ENCODE peak calls at places on chromosomes 12 and 14, in five cellular contexts. One of them, this sample, is unnamed.

GRCh38 chr12:91958816-91959215 is 186.8 kb downstream of the BTG1 start:
- DNase-seq in A549: peak
- DNase-seq in body of pancreas: no peak
- DNase-seq in upper lobe of left lung: no peak
- DNase-seq in breast epithelium: no peak
- DNase-seq in this sample: no peak

GRCh38 chr12:6950401-6950801 is 755 bp upstream of the PTPN6 start:
- DNase-seq in A549: no peak
- DNase-seq in body of pancreas: no peak
- DNase-seq in upper lobe of left lung: no peak
- DNase-seq in breast epithelium: no peak
- DNase-seq in this sample: no peak

GRCh38 chr14:35387209-35387608 is 17.3 kb downstream of the NFKBIA start:
- DNase-seq in A549: no peak
- DNase-seq in body of pancreas: no peak
- DNase-seq in upper lobe of left lung: no peak
- DNase-seq in breast epithelium: no peak
- DNase-seq in this sample: no peak

GRCh38 chr14:51354846-51355245 is 114.8 kb downstream of the TMX1 start:
- DNase-seq in A549: no peak
- DNase-seq in body of pancreas: no peak
- DNase-seq in upper lobe of left lung: no peak
- DNase-seq in breast epithelium: no peak
- DNase-seq in this sample: no peak

GRCh38 chr14:50830932-50831703 is at the start of gene NIN:
- DNase-seq in A549: peak
- DNase-seq in body of pancreas: peak
- DNase-seq in upper lobe of left lung: peak
- DNase-seq in breast epithelium: peak
- DNase-seq in this sample: peak

GRCh38 chr14:101209594-101209993 is 306.1 kb upstream of the RTL1 start:
- DNase-seq in A549: no peak
- DNase-seq in body of pancreas: no peak
- DNase-seq in upper lobe of left lung: no peak
- DNase-seq in breast epithelium: no peak
- DNase-seq in this sample: no peak

GRCh38 chr14:90562652-90563051 is 165.8 kb downstream of the CALM1 start:
- DNase-seq in A549: no peak
- DNase-seq in body of pancreas: no peak
- DNase-seq in upper lobe of left lung: no peak
- DNase-seq in breast epithelium: no peak
- DNase-seq in this sample: no peak

GRCh38 chr14:39860837-39861236 is 428.6 kb upstream of the FBXO33 start:
- DNase-seq in A549: no peak
- DNase-seq in body of pancreas: no peak
- DNase-seq in upper lobe of left lung: no peak
- DNase-seq in breast epithelium: no peak
- DNase-seq in this sample: no peak

GRCh38 chr12:34392741-34393085 is 370.4 kb downstream of the ALG10 start:
- DNase-seq in A549: no peak
- DNase-seq in body of pancreas: no peak
- DNase-seq in upper lobe of left lung: no peak
- DNase-seq in breast epithelium: peak
- DNase-seq in this sample: no peak

GRCh38 chr14:74670726-74671125 is 42.2 kb downstream of the AREL1 start:
- DNase-seq in A549: no peak
- DNase-seq in body of pancreas: no peak
- DNase-seq in upper lobe of left lung: no peak
- DNase-seq in breast epithelium: no peak
- DNase-seq in this sample: no peak

GRCh38 chr14:29085546-29085945 is 319.0 kb downstream of the FOXG1 start:
- DNase-seq in A549: peak
- DNase-seq in body of pancreas: no peak
- DNase-seq in upper lobe of left lung: no peak
- DNase-seq in breast epithelium: no peak
- DNase-seq in this sample: no peak

GRCh38 chr12:76554411-76555225 is 5.0 kb downstream of the OSBPL8 start:
- DNase-seq in A549: no peak
- DNase-seq in body of pancreas: no peak
- DNase-seq in upper lobe of left lung: no peak
- DNase-seq in breast epithelium: no peak
- DNase-seq in this sample: no peak

GRCh38 chr12:7787574-7788315 is 1.5 kb upstream of the NANOG start:
- DNase-seq in A549: no peak
- DNase-seq in body of pancreas: peak
- DNase-seq in upper lobe of left lung: no peak
- DNase-seq in breast epithelium: no peak
- DNase-seq in this sample: no peak

DNA sequence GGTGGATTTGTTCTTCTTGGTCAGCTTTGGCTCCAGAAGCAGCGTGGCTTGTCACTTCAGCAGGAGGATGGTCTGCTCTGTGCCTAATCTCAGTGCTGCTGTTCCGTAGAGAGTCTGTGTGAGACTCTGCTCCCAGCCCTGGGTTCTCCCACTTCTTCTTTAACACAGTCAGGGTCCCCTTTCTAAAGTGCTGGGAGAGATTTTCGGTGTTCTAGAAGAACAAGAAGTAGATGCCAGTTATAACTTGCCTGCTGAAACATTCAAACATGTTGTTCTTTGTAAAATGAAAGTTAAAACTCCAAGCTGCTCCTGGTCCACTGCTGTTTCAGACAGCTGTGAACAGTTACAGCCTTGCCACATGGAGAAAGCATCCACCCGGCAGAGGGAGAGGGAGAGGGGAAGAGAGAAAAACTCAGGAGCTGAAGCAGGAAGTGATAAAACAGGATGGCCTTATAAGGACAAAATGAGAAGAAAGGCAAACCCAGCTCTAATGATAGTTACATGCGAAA is 55.2 kb upstream of the CERS5 start:
- DNase-seq in A549: peak
- DNase-seq in body of pancreas: no peak
- DNase-seq in upper lobe of left lung: no peak
- DNase-seq in breast epithelium: no peak
- DNase-seq in this sample: no peak
- TF ChIP-seq POLR2A in A549: no peak
- TF ChIP-seq POLR2A in body of pancreas: no peak
- TF ChIP-seq POLR2A in upper lobe of left lung: no peak
- TF ChIP-seq POLR2A in breast epithelium: no peak
- TF ChIP-seq POLR2A in this sample: peak

GRCh38 chr12:51216652-51217051 is 1.2 kb downstream of the POU6F1 start:
- DNase-seq in A549: no peak
- DNase-seq in body of pancreas: peak
- DNase-seq in upper lobe of left lung: no peak
- DNase-seq in breast epithelium: no peak
- DNase-seq in this sample: no peak

GRCh38 chr12:51217133-51217967 is 512 bp downstream of the POU6F1 start:
- DNase-seq in A549: peak
- DNase-seq in body of pancreas: peak
- DNase-seq in upper lobe of left lung: peak
- DNase-seq in breast epithelium: peak
- DNase-seq in this sample: peak

GRCh38 chr12:51219345-51219744 is 1.5 kb upstream of the POU6F1 start:
- DNase-seq in A549: no peak
- DNase-seq in body of pancreas: no peak
- DNase-seq in upper lobe of left lung: no peak
- DNase-seq in breast epithelium: no peak
- DNase-seq in this sample: no peak

GRCh38 chr12:51217968-51218606 is at the start of gene POU6F1:
- DNase-seq in A549: peak
- DNase-seq in body of pancreas: peak
- DNase-seq in upper lobe of left lung: peak
- DNase-seq in breast epithelium: peak
- DNase-seq in this sample: peak

DNA sequence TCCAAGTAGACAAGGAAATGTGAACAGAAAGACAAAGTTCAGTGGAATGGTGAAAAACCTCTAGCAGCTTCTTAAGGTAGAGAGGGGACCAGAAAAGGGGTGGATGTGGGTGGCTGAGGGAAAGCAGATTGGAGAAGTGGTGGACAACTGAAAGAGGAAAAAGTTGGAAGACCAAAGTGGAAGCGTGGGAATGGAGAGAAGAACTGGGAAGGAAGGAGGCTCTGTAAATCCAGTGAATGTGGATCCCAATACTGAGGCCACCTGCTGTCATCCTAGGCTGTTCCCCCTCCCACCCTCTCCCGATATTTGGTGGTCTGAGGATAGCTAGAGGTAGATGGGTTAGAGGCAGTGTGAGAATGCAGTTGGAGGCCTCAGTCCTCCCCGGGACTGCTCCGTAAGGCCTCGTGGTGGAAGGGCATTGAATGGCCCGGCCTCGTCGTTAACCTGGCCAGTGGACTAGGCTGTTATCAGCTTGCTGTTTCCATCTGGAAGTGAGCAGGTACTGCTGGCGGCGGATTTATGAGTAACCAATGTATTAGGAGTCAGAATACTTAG is 822 bp upstream of the POU6F1 start:
- DNase-seq in A549: peak
- DNase-seq in body of pancreas: peak
- DNase-seq in upper lobe of left lung: no peak
- DNase-seq in breast epithelium: no peak
- DNase-seq in this sample: no peak
- TF ChIP-seq POLR2A in A549: no peak
- TF ChIP-seq POLR2A in body of pancreas: peak
- TF ChIP-seq POLR2A in upper lobe of left lung: no peak
- TF ChIP-seq POLR2A in breast epithelium: no peak
- TF ChIP-seq POLR2A in this sample: no peak

GRCh38 chr12:114190971-114191370 is 215.0 kb downstream of the TBX5 start:
- DNase-seq in A549: no peak
- DNase-seq in body of pancreas: no peak
- DNase-seq in upper lobe of left lung: no peak
- DNase-seq in breast epithelium: no peak
- DNase-seq in this sample: no peak

GRCh38 chr12:114193474-114193873 is 212.5 kb downstream of the TBX5 start:
- DNase-seq in A549: no peak
- DNase-seq in body of pancreas: no peak
- DNase-seq in upper lobe of left lung: no peak
- DNase-seq in breast epithelium: no peak
- DNase-seq in this sample: no peak

GRCh38 chr12:114192549-114192948 is 213.4 kb downstream of the TBX5 start:
- DNase-seq in A549: no peak
- DNase-seq in body of pancreas: no peak
- DNase-seq in upper lobe of left lung: no peak
- DNase-seq in breast epithelium: no peak
- DNase-seq in this sample: no peak

GRCh38 chr12:114194066-114194465 is 211.9 kb downstream of the TBX5 start:
- DNase-seq in A549: no peak
- DNase-seq in body of pancreas: no peak
- DNase-seq in upper lobe of left lung: no peak
- DNase-seq in breast epithelium: no peak
- DNase-seq in this sample: no peak

GRCh38 chr12:114192013-114192412 is 213.9 kb downstream of the TBX5 start:
- DNase-seq in A549: no peak
- DNase-seq in body of pancreas: no peak
- DNase-seq in upper lobe of left lung: no peak
- DNase-seq in breast epithelium: no peak
- DNase-seq in this sample: no peak
- TF ChIP-seq POLR2A in A549: no peak
- TF ChIP-seq POLR2A in body of pancreas: no peak
- TF ChIP-seq POLR2A in upper lobe of left lung: no peak
- TF ChIP-seq POLR2A in breast epithelium: no peak
- TF ChIP-seq POLR2A in this sample: no peak

DNA sequence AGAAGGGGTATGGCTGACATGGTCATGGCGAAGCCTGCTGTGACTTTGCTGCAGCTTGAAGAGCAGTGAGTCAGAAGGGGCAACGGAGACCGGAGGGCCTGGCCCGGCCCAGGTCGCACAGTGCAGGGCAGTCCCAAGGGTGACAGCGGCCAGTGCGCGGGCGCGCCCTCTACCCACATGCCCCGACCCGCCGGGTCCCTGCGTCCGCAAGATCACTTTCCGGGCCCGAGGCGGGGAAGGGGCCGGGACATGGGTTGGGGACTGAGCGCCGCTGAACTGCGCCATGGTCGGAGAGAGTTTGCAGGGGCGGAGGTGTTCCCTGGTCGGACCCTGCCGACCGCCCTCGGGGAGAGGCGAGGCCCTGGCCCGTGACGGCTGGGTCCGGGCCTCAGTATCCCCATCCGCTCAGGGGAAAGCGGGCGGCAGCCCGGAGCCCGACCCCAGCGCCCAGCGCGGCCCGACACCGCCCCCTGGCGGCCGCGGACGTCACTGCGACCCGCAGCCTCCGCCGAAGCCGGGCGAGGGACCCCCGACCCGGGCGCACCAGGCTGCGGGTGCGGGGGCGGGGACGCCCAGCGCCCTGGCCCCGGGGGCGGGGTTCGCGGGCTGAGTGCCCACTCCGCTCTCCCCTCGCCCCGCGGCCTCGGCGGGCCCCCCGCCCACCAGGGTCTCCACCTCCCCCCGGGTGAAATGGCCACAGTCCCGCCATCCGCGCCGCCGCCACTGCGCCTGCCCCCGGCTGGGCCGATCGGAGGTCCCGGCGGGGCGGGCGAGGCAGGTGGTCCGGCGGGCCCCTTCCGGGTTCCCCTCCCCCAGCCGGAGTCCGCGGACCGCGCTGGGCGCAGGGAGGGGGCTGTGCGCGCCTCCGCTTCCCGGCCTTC is 7.2 kb upstream of the ANKRD9 start:
- DNase-seq in A549: peak
- DNase-seq in body of pancreas: peak
- DNase-seq in upper lobe of left lung: peak
- DNase-seq in breast epithelium: no peak
- DNase-seq in this sample: peak
- TF ChIP-seq POLR2A in A549: no peak
- TF ChIP-seq POLR2A in body of pancreas: no peak
- TF ChIP-seq POLR2A in upper lobe of left lung: no peak
- TF ChIP-seq POLR2A in breast epithelium: no peak
- TF ChIP-seq POLR2A in this sample: no peak

DNA sequence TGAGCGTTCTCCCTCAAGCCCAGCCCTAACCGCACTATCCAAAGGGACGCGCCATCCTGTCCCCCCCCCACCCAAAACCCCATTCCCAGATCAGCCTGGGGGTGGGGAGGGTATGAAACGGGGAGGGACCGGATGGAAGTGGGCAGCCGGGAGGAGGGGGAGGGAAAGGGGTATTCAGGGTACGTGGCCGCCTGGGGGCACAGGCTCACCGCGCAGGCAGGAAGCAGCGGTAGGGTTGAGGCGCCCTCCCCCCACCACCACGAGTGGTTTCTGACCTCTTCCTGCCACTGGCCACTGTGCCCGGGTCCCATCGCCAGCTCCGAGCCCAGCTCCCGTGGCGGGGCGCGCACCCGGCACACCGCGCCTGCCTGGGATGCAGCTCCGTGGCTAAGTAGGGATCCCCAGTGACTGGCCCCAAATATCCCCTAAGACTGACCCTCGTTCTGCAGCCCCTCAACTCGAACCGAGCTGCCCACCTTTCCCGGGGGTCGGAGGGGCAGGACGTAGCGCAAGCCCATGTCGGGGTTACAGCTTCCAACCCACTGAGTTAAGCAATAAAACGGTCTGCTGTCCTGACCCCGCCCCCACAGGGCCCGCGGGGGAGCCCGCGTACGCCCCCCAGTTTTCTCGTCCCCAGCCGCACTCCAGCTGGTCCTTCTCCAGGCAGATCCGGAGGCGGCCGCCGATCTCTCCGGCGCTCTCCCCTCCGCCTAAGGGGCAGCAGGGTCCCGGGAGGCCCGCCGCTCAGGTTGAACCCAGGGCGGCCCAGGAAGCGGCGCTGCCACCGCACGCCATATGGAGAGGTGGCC is 1.2 kb downstream of the ACTN1 start:
- DNase-seq in A549: peak
- DNase-seq in body of pancreas: peak
- DNase-seq in upper lobe of left lung: peak
- DNase-seq in breast epithelium: peak
- DNase-seq in this sample: no peak
- TF ChIP-seq POLR2A in A549: peak
- TF ChIP-seq POLR2A in body of pancreas: peak
- TF ChIP-seq POLR2A in upper lobe of left lung: no peak
- TF ChIP-seq POLR2A in breast epithelium: peak
- TF ChIP-seq POLR2A in this sample: no peak